ENCODE peak calls at places on chromosomes 16 and 17, in nine cellular contexts. V is fibroblast of lung; G is GM12878; A is HFF-Myc; L is activated CD8-positive, alpha-beta T cell treated with anti-CD3 and anti-CD28 coated beads for 36 hours; X is neural progenitor cell; B is ovary; H is foreskin fibroblast; I is HCT116. F is an unnamed sample.

GRCh38 chr17:77282524-77283515 is 142.1 kb downstream of the SEC14L1 start:
- DNase-seq in H (no peak), L (no peak), V (peak), I (no peak), G (peak), B (no peak), X (peak), A (no peak), F (peak)

GRCh38 chr17:7988750-7989178 is 13.7 kb upstream of the GUCY2D start:
- DNase-seq in X (peak), I (peak), A (peak), H (peak), B (no peak), V (peak), L (peak), G (peak), F (peak)

GRCh38 chr17:35749560-35750412 is 3.3 kb downstream of the GAS2L2 start:
- DNase-seq in L (peak), V (no peak), I (no peak), G (no peak), A (no peak), H (no peak), B (no peak), X (peak), F (no peak)

GRCh38 chr16:87674405-87674804 is 72.1 kb downstream of the JPH3 start:
- DNase-seq in A (no peak), I (no peak), L (no peak), X (no peak), B (no peak), H (no peak), V (no peak), G (no peak), F (no peak)

GRCh38 chr16:85867189-85867588 is 31.8 kb upstream of the IRF8 start:
- DNase-seq in V (no peak), H (no peak), L (no peak), B (no peak), I (no peak), X (no peak), G (no peak), A (no peak), F (no peak)

GRCh38 chr17:57946798-57947358 is 8.3 kb downstream of the CUEDC1 start:
- DNase-seq in V (peak), B (peak), H (peak), I (no peak), A (no peak), L (peak), G (peak), X (no peak), F (peak)

GRCh38 chr16:23917621-23918020 is 81.8 kb downstream of the PRKCB start:
- DNase-seq in X (no peak), H (no peak), L (no peak), G (peak), B (no peak), I (no peak), V (no peak), A (no peak), F (peak)

GRCh38 chr17:29782917-29783316 is 147.1 kb downstream of the SSH2 start:
- DNase-seq in A (no peak), H (no peak), B (no peak), I (no peak), V (no peak), G (no peak), L (no peak), X (no peak), F (no peak)

GRCh38 chr17:62592305-62593099 is 35.0 kb upstream of the MRC2 start:
- DNase-seq in A (no peak), V (no peak), X (no peak), B (no peak), L (no peak), I (no peak), H (no peak), G (no peak), F (no peak)

GRCh38 chr16:73076291-73076959 is 28.5 kb upstream of the ZFHX3 start:
- DNase-seq in X (no peak), I (no peak), L (no peak), B (no peak), V (no peak), G (no peak), H (no peak), A (no peak), F (no peak)

GRCh38 chr16:65214196-65214595 is 92.3 kb upstream of the CDH11 start:
- DNase-seq in I (no peak), L (no peak), G (no peak), A (no peak), B (no peak), H (peak), X (no peak), V (no peak), F (no peak)

GRCh38 chr16:11586856-11587642 is at the start of gene LITAF:
- DNase-seq in B (peak), A (no peak), H (peak), I (no peak), L (peak), X (peak), G (no peak), V (peak), F (peak)

GRCh38 chr17:60086822-60087591 is 8.3 kb upstream of the HEATR6 start:
- DNase-seq in H (peak), V (peak), A (no peak), G (no peak), L (no peak), I (no peak), X (no peak), B (no peak), F (no peak)

GRCh38 chr17:9671559-9671958 is 26.2 kb downstream of the USP43 start:
- DNase-seq in B (no peak), L (no peak), A (no peak), V (no peak), X (peak), I (no peak), H (no peak), G (no peak), F (no peak)

GRCh38 chr17:19706791-19707727 is 9.3 kb downstream of the SLC47A2 start:
- DNase-seq in A (no peak), B (no peak), I (no peak), L (no peak), G (no peak), H (no peak), X (peak), V (no peak), F (no peak)

GRCh38 chr17:39027440-39028035 is 60.3 kb upstream of the FBXO47 start:
- DNase-seq in G (no peak), B (no peak), X (peak), I (no peak), L (no peak), V (no peak), A (no peak), H (no peak), F (no peak)

GRCh38 chr17:82942166-82943130 is 102.6 kb upstream of the ZNF750 start:
- DNase-seq in A (no peak), X (no peak), L (no peak), H (no peak), B (peak), I (no peak), V (no peak), G (no peak), F (no peak)

GRCh38 chr16:727291-727977 is 528 bp downstream of the HAGHL start:
- DNase-seq in A (no peak), B (no peak), G (no peak), I (no peak), H (no peak), L (peak), V (no peak), X (peak), F (peak)

GRCh38 chr16:69307856-69308255 is 3.3 kb upstream of the VPS4A start:
- DNase-seq in I (no peak), A (no peak), B (no peak), G (no peak), L (no peak), V (no peak), X (no peak), H (no peak), F (no peak)

GRCh38 chr17:5499790-5500189 is 13.4 kb downstream of the MIS12 start:
- DNase-seq in X (peak), L (no peak), I (no peak), H (no peak), V (no peak), G (no peak), B (peak), A (no peak), F (peak)

GRCh38 chr17:7511108-7511507 is 26.9 kb downstream of the POLR2A start:
- DNase-seq in V (no peak), I (no peak), G (no peak), B (no peak), L (no peak), X (no peak), A (no peak), H (no peak), F (no peak)

GRCh38 chr17:70121136-70121535 is 46.1 kb downstream of the KCNJ16 start:
- DNase-seq in A (no peak), B (no peak), V (no peak), G (no peak), I (no peak), L (no peak), H (no peak), X (no peak), F (no peak)

GRCh38 chr16:22844426-22844825 is 30.5 kb downstream of the HS3ST2 start:
- DNase-seq in A (no peak), L (peak), V (no peak), H (no peak), B (no peak), G (no peak), X (no peak), I (no peak), F (no peak)

GRCh38 chr16:21565816-21566669 is 33.3 kb upstream of the METTL9 start:
- DNase-seq in I (no peak), H (no peak), A (no peak), V (no peak), G (no peak), L (no peak), B (no peak), X (no peak), F (no peak)

GRCh38 chr17:81142301-81143199 is 22.8 kb upstream of the PVALEF start:
- DNase-seq in A (peak), G (peak), L (peak), X (peak), B (peak), H (peak), V (peak), I (peak), F (peak)

GRCh38 chr17:56699186-56699895 is 105.8 kb downstream of the NOG start:
- DNase-seq in V (peak), H (peak), A (peak), B (no peak), X (peak), L (no peak), G (no peak), I (peak), F (no peak)

GRCh38 chr17:5201011-5201410 is 9.3 kb upstream of the ZNF594 start:
- DNase-seq in A (no peak), V (no peak), I (no peak), L (no peak), H (no peak), X (no peak), G (no peak), B (no peak), F (no peak)

GRCh38 chr16:627458-628239 is 3.1 kb upstream of the WFIKKN1 start:
- DNase-seq in A (no peak), X (no peak), G (no peak), H (no peak), B (peak), V (peak), L (no peak), I (no peak), F (no peak)

GRCh38 chr17:17196776-17197175 is 9.4 kb downstream of the PLD6 start:
- DNase-seq in L (no peak), V (no peak), H (no peak), A (no peak), G (no peak), B (no peak), I (no peak), X (no peak), F (no peak)

GRCh38 chr16:85391769-85392583 is 221.1 kb upstream of the GSE1 start:
- DNase-seq in A (no peak), H (no peak), L (no peak), B (peak), V (no peak), I (no peak), X (no peak), G (no peak), F (no peak)

GRCh38 chr17:6456914-6457687 is 12.8 kb downstream of the PIMREG start:
- DNase-seq in L (peak), B (peak), H (peak), I (no peak), V (peak), A (no peak), X (no peak), G (no peak), F (no peak)

GRCh38 chr16:58684001-58684353 is 593 bp downstream of the SLC38A7 start:
- DNase-seq in B (no peak), H (peak), V (no peak), X (no peak), I (no peak), L (no peak), A (no peak), G (no peak), F (no peak)

GRCh38 chr17:37614391-37614790 is 5.2 kb upstream of the SYNRG start:
- DNase-seq in X (no peak), V (peak), H (peak), B (no peak), I (no peak), L (no peak), G (no peak), A (no peak), F (no peak)

GRCh38 chr16:67562918-67563707 is 787 bp downstream of the CTCF start:
- DNase-seq in X (peak), G (no peak), H (peak), A (no peak), B (peak), V (peak), I (peak), L (peak), F (peak)

DNA sequence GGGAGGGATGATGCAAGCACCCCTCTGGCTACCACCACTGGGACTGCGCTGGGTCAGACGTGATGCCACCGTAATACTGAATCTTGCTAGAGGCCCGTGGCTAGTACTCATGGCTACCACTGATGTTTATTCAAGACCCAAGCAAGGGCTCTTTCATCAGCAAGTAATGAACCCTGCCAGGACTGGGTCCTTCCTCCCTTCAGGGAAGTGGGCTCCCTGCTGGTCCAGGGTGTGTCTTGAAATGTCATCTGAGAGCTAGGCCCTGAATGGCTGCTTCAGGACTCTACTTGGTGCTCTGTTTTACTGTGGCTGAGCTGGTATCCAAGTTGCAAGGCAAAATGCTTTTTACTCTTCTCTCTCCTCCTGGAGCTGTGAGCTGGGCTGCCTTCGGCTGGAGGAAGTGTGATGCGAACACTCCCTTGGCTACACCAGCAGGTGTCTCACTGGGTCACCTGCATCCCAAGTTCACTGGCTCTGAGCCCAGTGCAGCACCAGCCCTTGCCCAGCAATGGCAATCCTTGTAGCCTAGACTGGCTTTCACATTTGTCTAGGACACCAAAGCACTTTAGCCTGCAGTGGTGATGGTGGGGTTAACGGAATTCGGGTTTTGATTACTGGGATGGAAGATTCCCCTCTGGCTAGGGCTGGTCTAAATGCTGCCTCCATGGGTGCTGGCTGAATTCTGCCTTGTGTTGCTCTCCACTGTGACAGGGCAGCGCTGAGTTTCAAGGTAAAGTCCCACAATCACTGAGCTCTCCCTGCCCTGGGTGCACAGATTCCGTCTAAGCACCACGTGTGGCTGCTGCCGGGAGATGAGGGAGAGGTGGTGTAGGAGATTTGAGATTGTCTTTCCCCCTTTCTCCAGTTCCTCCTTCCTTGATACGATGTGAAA is 98.6 kb downstream of the USP22 start:
- DNase-seq in X (peak), L (peak), I (peak), H (no peak), B (no peak), V (no peak), A (no peak), G (no peak), F (peak)
- TF ChIP-seq CTCF in X (peak), L (peak), I (peak), H (no peak), B (no peak), V (no peak), A (peak), G (peak), F (peak)

GRCh38 chr17:75625813-75626486 is 7.3 kb upstream of the SMIM5 start:
- DNase-seq in A (no peak), L (peak), V (peak), H (no peak), G (no peak), I (no peak), X (peak), B (no peak), F (peak)
- TF ChIP-seq CTCF in A (peak), L (peak), V (peak), H (peak), G (peak), I (peak), X (peak), B (no peak), F (peak)

GRCh38 chr17:61307905-61308886 is 91.4 kb upstream of the TBX2 start:
- DNase-seq in V (peak), H (peak), G (no peak), B (no peak), I (no peak), L (no peak), A (peak), X (no peak), F (no peak)

GRCh38 chr17:61309362-61309761 is 90.3 kb upstream of the TBX2 start:
- DNase-seq in H (no peak), L (no peak), V (no peak), G (no peak), X (no peak), I (no peak), A (no peak), B (no peak), F (no peak)

GRCh38 chr17:61310611-61311010 is 89.0 kb upstream of the TBX2 start:
- DNase-seq in A (no peak), L (no peak), X (no peak), G (no peak), I (no peak), B (no peak), V (no peak), H (no peak), F (no peak)

GRCh38 chr17:61312406-61313295 is 87.0 kb upstream of the TBX2 start:
- DNase-seq in H (no peak), G (no peak), X (no peak), V (no peak), B (no peak), A (no peak), L (no peak), I (no peak), F (no peak)

DNA sequence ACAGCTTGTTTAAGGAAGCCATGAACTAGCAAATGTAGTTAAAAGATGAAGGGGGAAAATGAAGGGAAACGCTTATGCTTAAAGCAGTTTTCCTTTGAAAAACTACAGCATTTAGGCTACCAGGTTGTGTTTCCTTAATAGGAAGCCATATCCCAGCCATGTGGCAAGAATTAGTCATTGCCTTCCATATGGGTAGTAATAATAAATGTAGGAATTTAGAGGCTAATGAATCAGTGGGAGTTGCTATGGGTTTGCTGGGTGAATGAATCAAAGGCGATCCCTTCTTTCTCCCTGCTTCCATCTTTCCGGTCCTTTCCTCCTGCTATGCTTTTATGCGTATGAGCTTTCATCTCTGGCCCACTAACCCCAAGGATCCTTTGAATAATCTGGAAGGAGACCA is 89.8 kb upstream of the TBX2 start:
- DNase-seq in H (peak), L (no peak), V (peak), G (no peak), I (no peak), B (no peak), X (no peak), A (peak), F (no peak)
- TF ChIP-seq CTCF in H (no peak), L (no peak), V (peak), G (no peak), I (no peak), B (no peak), X (no peak), A (no peak), F (no peak)

DNA sequence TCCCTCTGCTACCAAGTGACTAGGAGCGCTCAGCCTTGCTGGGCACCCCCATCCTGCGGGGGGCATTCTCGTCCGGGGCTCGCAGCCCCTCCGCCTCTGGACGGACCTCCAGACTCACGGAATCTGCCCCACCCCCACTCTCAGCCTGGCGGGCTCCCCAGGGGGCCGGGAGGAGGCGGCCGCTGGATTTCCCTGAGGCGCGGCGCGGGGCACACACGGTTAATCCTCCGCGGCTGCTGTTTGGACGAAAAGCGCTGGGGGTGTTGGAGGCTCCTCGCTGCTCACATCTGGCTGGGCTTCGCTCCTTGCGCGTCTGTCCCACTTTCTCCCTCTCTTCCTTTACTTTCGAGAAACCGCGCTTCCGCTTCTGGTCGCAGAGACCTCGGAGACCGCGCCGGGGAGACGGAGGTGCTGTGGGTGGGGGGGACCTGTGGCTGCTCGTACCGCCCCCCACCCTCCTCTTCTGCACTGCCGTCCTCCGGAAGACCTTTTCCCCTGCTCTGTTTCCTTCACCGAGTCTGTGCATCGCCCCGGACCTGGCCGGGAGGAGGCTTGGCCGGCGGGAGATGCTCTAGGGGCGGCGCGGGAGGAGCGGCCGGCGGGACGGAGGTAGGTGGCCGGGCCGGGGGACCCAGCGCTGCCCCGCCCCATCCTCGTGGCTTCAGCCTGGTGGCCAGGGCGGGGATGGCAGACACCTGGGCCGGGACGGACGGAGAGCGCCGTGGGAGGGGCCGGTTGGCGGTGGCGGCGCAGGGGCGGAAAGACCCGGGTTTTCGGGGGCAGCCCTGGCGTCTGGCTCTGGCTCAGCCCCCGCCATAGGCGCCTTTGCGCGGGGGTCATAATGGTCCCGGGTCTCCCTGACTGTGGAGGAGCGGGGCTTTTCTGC is at the start of gene C1QTNF1:
- DNase-seq in L (peak), X (peak), I (no peak), H (no peak), B (peak), G (no peak), V (peak), A (no peak), F (peak)
- TF ChIP-seq CTCF in L (peak), X (peak), I (peak), H (no peak), B (peak), G (no peak), V (no peak), A (peak), F (no peak)

DNA sequence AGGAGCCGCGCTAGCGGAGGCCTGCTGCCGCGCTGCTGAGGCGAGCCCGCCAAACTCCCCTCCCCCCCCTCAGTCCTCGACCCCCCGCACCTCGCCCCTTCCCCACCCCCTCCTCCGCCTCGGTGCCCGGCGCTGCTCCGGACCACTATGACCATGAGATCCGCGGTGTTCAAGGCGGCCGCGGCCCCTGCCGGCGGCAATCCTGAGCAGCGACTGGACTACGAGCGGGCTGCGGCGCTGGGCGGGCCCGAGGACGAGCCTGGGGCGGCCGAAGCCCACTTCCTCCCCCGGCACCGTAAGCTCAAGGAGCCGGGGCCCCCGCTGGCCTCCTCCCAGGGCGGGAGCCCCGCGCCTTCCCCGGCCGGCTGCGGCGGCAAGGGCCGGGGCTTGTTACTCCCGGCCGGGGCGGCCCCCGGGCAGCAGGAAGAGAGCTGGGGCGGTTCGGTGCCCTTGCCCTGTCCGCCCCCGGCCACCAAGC is 734 bp downstream of the MSL1 start:
- DNase-seq in I (no peak), H (no peak), G (no peak), L (peak), X (peak), V (peak), A (no peak), B (peak), F (peak)
- TF ChIP-seq CTCF in I (no peak), H (no peak), G (no peak), L (no peak), X (peak), V (peak), A (no peak), B (peak), F (no peak)